ENCODE peak calls at places on chromosomes 3 and 15, in four cellular contexts. J, F, W and S are unnamed samples.

GRCh38 chr3:82654708-82655107 is 893.3 kb upstream of the GBE1 start:
- DNase-seq in J (no peak), F (no peak), W (no peak), S (no peak)

GRCh38 chr15:36331531-36332275 is 247.7 kb upstream of the CDIN1 start:
- DNase-seq in J (no peak), F (no peak), W (no peak), S (no peak)

GRCh38 chr15:72685925-72686794 is at the start of the genes BBS4 and HIGD2B:
- DNase-seq in W (peak; percentile 87), F (peak; percentile 90), J (peak; percentile 92), S (peak; percentile 95)

GRCh38 chr3:103319912-103320311 is 885.1 kb downstream of the ZPLD1 start:
- DNase-seq in W (no peak), F (no peak), J (no peak), S (no peak)

GRCh38 chr3:187286467-187287059 is 5.0 kb downstream of the MASP1 start:
- DNase-seq in J (no peak), F (no peak), W (peak; percentile 70), S (no peak)

GRCh38 chr3:188472331-188472730 is 318.4 kb downstream of the LPP start:
- DNase-seq in F (no peak), W (no peak), J (no peak), S (no peak)

GRCh38 chr3:123757281-123757940 is 126.7 kb downstream of the MYLK start:
- DNase-seq in F (peak; percentile 53), J (no peak), W (no peak), S (no peak)

GRCh38 chr3:16286161-16286560 is 21.1 kb downstream of the OXNAD1 start:
- DNase-seq in F (no peak), J (no peak), W (no peak), S (no peak)

GRCh38 chr3:133469140-133469731 is 69.4 kb downstream of the BFSP2 start:
- DNase-seq in F (no peak), W (peak; percentile 91), J (no peak), S (no peak)

GRCh38 chr3:21750291-21750690 is 719 bp downstream of the ZNF385D start:
- DNase-seq in W (no peak), F (no peak), J (no peak), S (no peak)

GRCh38 chr3:55491296-55491816 is 4.2 kb upstream of the WNT5A start:
- DNase-seq in J (no peak), F (no peak), W (no peak), S (no peak)

GRCh38 chr15:90562669-90563068 is 32.9 kb downstream of the CRTC3 start:
- DNase-seq in J (no peak), F (no peak), W (no peak), S (no peak)

GRCh38 chr15:90561344-90562244 is 31.9 kb downstream of the CRTC3 start:
- DNase-seq in J (no peak), W (no peak), F (no peak), S (peak; percentile 40)

GRCh38 chr15:90565866-90566265 is 36.1 kb downstream of the CRTC3 start:
- DNase-seq in J (no peak), W (no peak), F (no peak), S (no peak)

GRCh38 chr15:90564109-90564508 is 34.4 kb downstream of the CRTC3 start:
- DNase-seq in F (peak; percentile 40), W (no peak), J (no peak), S (no peak)

GRCh38 chr15:90563460-90563859 is 33.7 kb downstream of the CRTC3 start:
- DNase-seq in W (no peak), F (no peak), J (no peak), S (no peak)
- H3K27ac ChIP-seq in W (no peak overlapping the region), F (no peak overlapping the region), J (no peak overlapping the region), S (no peak overlapping the region)

DNA sequence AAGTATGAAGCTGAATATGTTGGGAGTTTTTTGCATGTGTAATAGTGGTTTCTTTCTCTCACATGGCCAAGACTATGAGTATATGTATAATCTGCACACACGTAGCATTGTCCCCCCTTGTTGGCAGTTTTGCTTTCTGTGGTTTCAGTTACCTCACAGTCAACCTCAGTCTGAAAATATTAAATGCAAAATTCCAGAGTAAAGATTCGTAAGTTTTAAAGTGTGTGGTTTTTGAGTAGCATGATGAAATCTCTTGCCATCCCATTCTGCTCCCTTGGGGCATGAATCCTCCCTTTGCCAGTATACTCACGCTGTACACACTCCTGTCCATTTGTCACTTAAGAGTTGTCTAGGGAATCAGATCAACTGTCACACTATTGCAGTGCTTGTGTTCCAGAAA is 742.0 kb upstream of the CCDC54 start:
- DNase-seq in W (no peak), F (no peak), J (no peak), S (no peak)
- H3K4me3 ChIP-seq in W (no peak overlapping the region), F (no peak overlapping the region), J (no peak overlapping the region), S (no peak overlapping the region)

GRCh38 chr3:119343719-119344118 is 49.5 kb downstream of the ARHGAP31 start:
- DNase-seq in W (no peak), J (no peak), F (peak; percentile 21), S (no peak)

GRCh38 chr3:119342176-119342575 is 48.0 kb downstream of the ARHGAP31 start:
- DNase-seq in W (no peak), J (no peak), F (no peak), S (no peak)

GRCh38 chr3:119338749-119339148 is 44.6 kb downstream of the ARHGAP31 start:
- DNase-seq in F (no peak), W (no peak), J (no peak), S (no peak)

GRCh38 chr3:119340014-119340413 is 45.8 kb downstream of the ARHGAP31 start:
- DNase-seq in W (no peak), F (no peak), J (no peak), S (no peak)

DNA sequence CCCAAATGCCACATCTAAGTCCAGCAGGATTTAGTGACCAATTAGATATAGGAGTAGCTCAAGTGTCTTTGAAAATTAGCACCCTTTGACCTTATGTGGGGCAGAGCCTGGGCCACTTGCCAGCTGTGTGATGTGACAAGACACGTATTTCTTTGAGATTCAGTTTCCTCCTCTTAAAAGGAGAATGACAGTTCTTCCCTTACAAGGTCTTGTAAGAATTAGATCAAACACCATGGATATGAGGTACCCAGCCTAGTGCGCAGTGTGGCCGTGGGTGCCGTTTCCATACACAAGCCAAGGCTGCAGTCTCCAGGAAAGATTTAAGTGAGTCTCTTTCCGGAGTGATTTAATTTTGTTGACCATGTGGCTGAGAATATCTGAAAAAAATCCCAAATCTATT is 46.3 kb downstream of the ARHGAP31 start:
- DNase-seq in J (no peak), W (no peak), F (no peak), S (no peak)
- H3K27ac ChIP-seq in J (no peak overlapping the region), W (no peak overlapping the region), F (no peak overlapping the region), S (no peak overlapping the region)

DNA sequence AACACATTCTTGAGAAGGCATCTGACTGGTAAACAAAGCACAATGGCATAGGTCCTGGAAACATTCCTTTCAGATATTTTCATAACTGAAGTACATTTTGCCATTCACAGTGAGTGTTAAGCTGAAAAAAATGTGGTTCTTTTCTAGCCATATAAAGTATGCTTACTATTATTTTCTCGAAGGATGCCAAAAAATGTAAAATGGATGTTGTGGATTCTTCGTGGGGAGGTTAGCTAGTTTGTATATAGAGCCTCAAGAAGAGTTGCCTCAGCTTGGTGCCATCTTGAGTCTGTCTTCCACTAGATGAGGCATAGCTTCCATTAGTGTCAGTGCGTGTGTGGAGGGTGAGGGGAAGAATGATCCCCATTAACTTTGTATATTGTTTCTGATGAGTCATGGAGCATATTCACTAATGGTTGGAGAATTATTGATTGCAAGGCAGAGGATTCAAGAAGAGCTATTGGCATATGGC is 4.1 kb downstream of the MBNL1 start:
- DNase-seq in W (no peak), F (no peak), J (no peak), S (no peak)
- H3K4me3 ChIP-seq in W (no peak overlapping the region), F (peak overlapping the region; percentile 79), J (peak overlapping the region; percentile 98), S (no peak overlapping the region)

GRCh38 chr3:101303836-101304235 is 16.5 kb downstream of the IMPG2 start:
- DNase-seq in W (no peak), J (no peak), F (no peak), S (no peak)
- H3K27ac ChIP-seq in W (no peak overlapping the region), J (no peak overlapping the region), F (no peak overlapping the region), S (no peak overlapping the region)

DNA sequence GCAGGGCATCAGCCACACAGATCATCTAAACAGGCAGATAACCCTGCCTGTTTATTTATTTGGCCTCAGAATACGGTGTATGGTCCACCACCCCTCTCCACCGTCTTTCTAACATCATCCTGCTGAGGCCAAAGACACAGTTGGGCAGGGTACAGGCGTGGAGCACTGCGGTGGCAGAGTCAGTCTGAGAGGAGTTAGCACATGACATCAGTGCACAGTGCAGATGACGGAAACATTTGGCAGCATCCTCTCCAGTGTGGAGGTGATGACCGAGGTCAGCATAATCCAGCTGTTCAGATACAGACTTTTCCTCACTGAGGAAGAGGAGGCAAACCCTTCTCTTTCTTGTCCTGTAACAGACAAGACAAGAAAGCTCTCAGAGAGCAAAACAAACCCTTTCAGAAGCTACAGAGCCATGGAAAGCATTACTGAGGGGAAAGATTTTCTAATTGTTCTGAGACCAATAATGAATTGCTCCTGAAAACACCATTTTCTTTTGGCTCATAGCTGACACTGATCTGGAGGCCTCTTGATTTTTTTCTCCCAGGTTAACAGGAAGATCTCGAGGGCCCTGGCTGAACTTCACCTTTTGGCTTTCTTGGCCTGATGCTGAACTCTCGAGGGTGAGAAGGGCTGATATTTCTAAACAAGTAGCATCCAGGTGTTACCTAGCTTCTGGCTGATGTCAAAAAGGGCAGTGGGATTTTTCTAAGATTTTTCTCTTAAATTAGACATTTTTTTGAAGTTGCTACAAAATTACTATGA is 20.1 kb upstream of the NFKBIZ start:
- DNase-seq in W (no peak), F (peak; percentile 46), J (peak; percentile 79), S (no peak)
- H3K4me3 ChIP-seq in W (no peak overlapping the region), F (peak overlapping the region; percentile 71), J (no peak overlapping the region), S (no peak overlapping the region)